ENCODE peak calls at places on chromosomes 13 and 19, in four cellular contexts. E, Q, Y and N are unnamed samples.

GRCh38 chr19:341386-342127 is 3.0 kb downstream of the MIER2 start:
- DNase-seq in E (no peak), Q (no peak), Y (no peak), N (no peak)

GRCh38 chr19:48638831-48639381 is 1.7 kb upstream of the DBP start:
- DNase-seq in E (no peak), Q (no peak), Y (no peak), N (no peak)

GRCh38 chr13:51346397-51346796 is 6.9 kb downstream of the SERPINE3 start:
- DNase-seq in E (no peak), Q (no peak), Y (no peak), N (no peak)

GRCh38 chr19:10852098-10852800 is 4.0 kb downstream of the C19orf38 start:
- DNase-seq in E (peak), Q (no peak), Y (no peak), N (no peak)

GRCh38 chr13:23656637-23657036 is 86.4 kb downstream of the TNFRSF19 start:
- DNase-seq in E (peak), Q (no peak), Y (no peak), N (no peak)

GRCh38 chr13:49874430-49874829 is 61.7 kb downstream of the SPRYD7 start:
- DNase-seq in E (no peak), Q (no peak), Y (no peak), N (no peak)

GRCh38 chr19:3403489-3404323 is 37.3 kb downstream of the NFIC start:
- DNase-seq in E (peak), Q (peak), Y (peak), N (no peak)

GRCh38 chr13:84137292-84137691 is 255.0 kb upstream of the SLITRK1 start:
- DNase-seq in E (no peak), Q (no peak), Y (no peak), N (no peak)

GRCh38 chr13:76737526-76737925 is 148.7 kb downstream of the KCTD12 start:
- DNase-seq in E (no peak), Q (no peak), Y (no peak), N (no peak)

GRCh38 chr19:4547303-4548237 is 7.7 kb upstream of the LRG1 start:
- DNase-seq in E (peak), Q (no peak), Y (peak), N (no peak)
- TF ChIP-seq CTCF in E (peak), Q (peak), Y (peak), N (peak)

GRCh38 chr19:19562665-19563347 is 24.7 kb downstream of the CILP2 start:
- DNase-seq in E (no peak), Q (no peak), Y (no peak), N (no peak)
- TF ChIP-seq CTCF in E (no peak), Q (no peak), Y (no peak), N (peak)

DNA sequence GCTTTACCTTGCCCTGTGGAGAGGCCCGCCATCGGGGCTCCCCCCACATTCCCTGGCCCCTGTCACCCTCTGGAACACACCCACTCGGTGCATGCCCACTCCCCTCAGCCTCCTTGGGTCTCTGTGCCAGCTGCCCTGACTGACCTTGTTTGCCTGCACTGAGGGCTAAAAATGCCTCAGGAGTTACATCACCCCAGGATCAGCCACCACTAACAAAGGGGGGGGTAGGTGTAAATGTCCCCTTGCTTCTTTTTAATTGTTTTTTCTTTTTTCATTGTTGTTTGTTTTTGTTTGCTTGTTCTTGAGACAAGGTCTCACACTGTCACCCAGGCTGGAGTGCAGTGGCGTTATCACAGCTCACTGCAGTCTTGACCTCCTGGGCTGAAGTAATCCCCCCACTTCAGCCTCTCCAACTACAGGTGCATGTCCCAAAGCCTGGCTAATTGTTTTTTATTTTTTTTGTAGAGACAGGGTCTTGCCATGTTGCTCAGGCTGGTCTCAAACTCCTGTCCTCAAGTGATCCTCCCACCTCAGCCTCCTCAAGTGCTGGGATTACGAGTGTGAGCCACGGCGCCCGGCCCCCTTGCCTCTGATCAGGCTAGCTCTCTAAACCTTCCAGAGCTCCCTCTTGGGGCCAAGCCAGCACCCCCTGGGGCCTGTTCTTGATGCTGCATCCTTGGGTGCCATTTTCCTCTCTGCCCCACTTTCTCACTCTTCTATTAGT is 297.1 kb downstream of the UQCRFS1 start:
- DNase-seq in E (no peak), Q (no peak), Y (no peak), N (no peak)
- TF ChIP-seq CTCF in E (no peak), Q (no peak), Y (no peak), N (no peak)

GRCh38 chr19:5026706-5027273 is 57.9 kb downstream of the KDM4B start:
- DNase-seq in E (no peak), Q (no peak), Y (no peak), N (no peak)
- TF ChIP-seq CTCF in E (peak), Q (no peak), Y (no peak), N (no peak)

GRCh38 chr19:46660601-46661019 is 372 bp downstream of the DACT3 start:
- DNase-seq in E (no peak), Q (peak), Y (no peak), N (no peak)

GRCh38 chr19:46660008-46660517 is 919 bp downstream of the DACT3 start:
- DNase-seq in E (no peak), Q (peak), Y (no peak), N (no peak)

GRCh38 chr19:46661020-46661731 is at the start of gene DACT3:
- DNase-seq in E (peak), Q (peak), Y (peak), N (peak)

GRCh38 chr19:46659151-46660007 is 1.6 kb downstream of the DACT3 start:
- DNase-seq in E (no peak), Q (no peak), Y (peak), N (no peak)

GRCh38 chr19:46661735-46662592 is 982 bp upstream of the DACT3 start:
- DNase-seq in E (peak), Q (peak), Y (peak), N (no peak)
- TF ChIP-seq CTCF in E (peak), Q (peak), Y (peak), N (peak)

GRCh38 chr13:30798776-30799625 is 63.7 kb downstream of the ALOX5AP start:
- DNase-seq in E (peak), Q (no peak), Y (no peak), N (no peak)

GRCh38 chr13:30800107-30800506 is 64.8 kb downstream of the ALOX5AP start:
- DNase-seq in E (no peak), Q (no peak), Y (no peak), N (no peak)

GRCh38 chr13:30797847-30798246 is 62.5 kb downstream of the ALOX5AP start:
- DNase-seq in E (no peak), Q (no peak), Y (no peak), N (no peak)

GRCh38 chr13:30796833-30797601 is 61.7 kb downstream of the ALOX5AP start:
- DNase-seq in E (peak), Q (no peak), Y (no peak), N (no peak)

DNA sequence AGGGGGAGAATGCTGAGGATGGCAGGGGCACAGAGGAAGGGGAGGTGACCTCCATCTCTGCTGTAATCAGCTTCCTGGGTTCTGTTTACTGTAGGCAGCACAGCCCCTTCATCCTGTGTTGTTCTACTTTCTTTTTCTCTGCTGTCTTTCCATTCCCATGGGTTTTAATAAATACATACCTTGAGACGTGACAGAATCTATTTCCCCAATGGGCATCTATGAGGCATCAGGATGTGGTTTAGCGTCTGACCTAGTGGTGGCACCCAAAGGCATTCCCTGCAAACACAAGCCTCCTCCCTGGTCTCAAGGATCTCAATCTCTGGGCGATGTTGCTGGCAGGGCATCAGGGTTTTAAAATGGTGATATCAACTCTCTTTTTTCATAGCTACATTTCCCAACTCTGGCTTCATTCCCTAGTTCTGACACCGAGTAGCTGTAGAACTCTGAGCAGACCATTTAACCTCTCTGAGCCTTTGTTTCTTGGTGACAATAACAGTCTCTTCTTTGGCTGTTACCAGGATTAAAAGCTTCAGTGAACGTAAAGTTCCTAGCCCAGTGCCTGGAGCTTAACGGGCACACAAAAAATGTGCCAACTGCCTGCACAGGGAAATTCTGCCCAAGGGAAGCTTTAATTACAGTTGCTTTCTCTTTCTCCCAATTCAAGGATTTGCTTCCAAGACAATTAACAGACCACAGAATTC is 60.9 kb downstream of the ALOX5AP start:
- DNase-seq in E (peak), Q (no peak), Y (no peak), N (no peak)
- TF ChIP-seq CTCF in E (no peak), Q (no peak), Y (no peak), N (no peak)

GRCh38 chr13:24925318-24926231 is 161.6 kb downstream of the RNF17 start:
- DNase-seq in E (no peak), Q (no peak), Y (no peak), N (no peak)

GRCh38 chr13:24921003-24921402 is 157.0 kb downstream of the RNF17 start:
- DNase-seq in E (no peak), Q (no peak), Y (no peak), N (no peak)

GRCh38 chr13:24921881-24922280 is 157.9 kb downstream of the RNF17 start:
- DNase-seq in E (no peak), Q (no peak), Y (no peak), N (no peak)

GRCh38 chr13:24923305-24923640 is 159.3 kb downstream of the RNF17 start:
- DNase-seq in E (peak), Q (no peak), Y (no peak), N (no peak)

GRCh38 chr13:24922390-24923304 is 158.7 kb downstream of the RNF17 start:
- DNase-seq in E (peak), Q (peak), Y (peak), N (peak)
- TF ChIP-seq CTCF in E (no peak), Q (peak), Y (peak), N (no peak)